ENCODE peak calls at places on chromosomes 3 and 15, in six cellular contexts. One of them, this sample, is unnamed.

GRCh38 chr3:42377681-42378080 is 32.7 kb downstream of the LYZL4 start:
- DNase-seq in foreskin fibroblast: no peak
- DNase-seq in fibroblast of lung: peak
- DNase-seq in lung: no peak
- DNase-seq in A673: no peak
- DNase-seq in neural progenitor cell: no peak
- DNase-seq in this sample: no peak

GRCh38 chr15:41494190-41494921 is 682 bp downstream of the ITPKA start:
- DNase-seq in foreskin fibroblast: peak
- DNase-seq in fibroblast of lung: no peak
- DNase-seq in lung: no peak
- DNase-seq in A673: peak
- DNase-seq in neural progenitor cell: peak
- DNase-seq in this sample: peak

GRCh38 chr3:32414527-32415202 is 23.0 kb downstream of the CMTM7 start:
- DNase-seq in neural progenitor cell: no peak
- DNase-seq in A673: no peak
- DNase-seq in lung: peak
- DNase-seq in fibroblast of lung: peak
- DNase-seq in foreskin fibroblast: no peak
- DNase-seq in this sample: no peak

GRCh38 chr3:46491089-46492070 is 6.4 kb upstream of the RTP3 start:
- DNase-seq in A673: no peak
- DNase-seq in foreskin fibroblast: no peak
- DNase-seq in fibroblast of lung: no peak
- DNase-seq in neural progenitor cell: no peak
- DNase-seq in lung: no peak
- DNase-seq in this sample: no peak

GRCh38 chr15:63599401-63600000 is 2.3 kb downstream of the FBXL22 start:
- DNase-seq in fibroblast of lung: peak
- DNase-seq in A673: peak
- DNase-seq in neural progenitor cell: peak
- DNase-seq in foreskin fibroblast: peak
- DNase-seq in lung: peak
- DNase-seq in this sample: peak

GRCh38 chr3:71536376-71536965 is 47.1 kb downstream of the FOXP1 start:
- DNase-seq in fibroblast of lung: peak
- DNase-seq in lung: no peak
- DNase-seq in foreskin fibroblast: peak
- DNase-seq in neural progenitor cell: no peak
- DNase-seq in A673: no peak
- DNase-seq in this sample: no peak

GRCh38 chr3:56869157-56869889 is 67.6 kb upstream of the ARHGEF3 start:
- DNase-seq in lung: no peak
- DNase-seq in A673: no peak
- DNase-seq in fibroblast of lung: peak
- DNase-seq in neural progenitor cell: no peak
- DNase-seq in foreskin fibroblast: no peak
- DNase-seq in this sample: no peak

GRCh38 chr15:41870689-41871081 is 23.2 kb downstream of the SPTBN5 start:
- DNase-seq in foreskin fibroblast: peak
- DNase-seq in fibroblast of lung: peak
- DNase-seq in neural progenitor cell: no peak
- DNase-seq in A673: no peak
- DNase-seq in lung: no peak
- DNase-seq in this sample: no peak

GRCh38 chr15:94596707-94597106 is 365.3 kb downstream of the MCTP2 start:
- DNase-seq in neural progenitor cell: no peak
- DNase-seq in A673: no peak
- DNase-seq in foreskin fibroblast: no peak
- DNase-seq in lung: no peak
- DNase-seq in fibroblast of lung: no peak
- DNase-seq in this sample: no peak

GRCh38 chr15:25416693-25417092 is 22.1 kb downstream of the UBE3A start:
- DNase-seq in foreskin fibroblast: no peak
- DNase-seq in A673: no peak
- DNase-seq in lung: no peak
- DNase-seq in neural progenitor cell: peak
- DNase-seq in fibroblast of lung: peak
- DNase-seq in this sample: peak

GRCh38 chr15:57640935-57641682 is 49.4 kb downstream of the MYZAP start:
- DNase-seq in foreskin fibroblast: peak
- DNase-seq in fibroblast of lung: peak
- DNase-seq in lung: no peak
- DNase-seq in neural progenitor cell: peak
- DNase-seq in A673: peak
- DNase-seq in this sample: peak

GRCh38 chr3:23611737-23612295 is 193.9 kb upstream of the UBE2E1 start:
- DNase-seq in neural progenitor cell: no peak
- DNase-seq in A673: no peak
- DNase-seq in foreskin fibroblast: peak
- DNase-seq in fibroblast of lung: peak
- DNase-seq in lung: peak
- DNase-seq in this sample: peak

GRCh38 chr3:188421836-188422540 is 268.0 kb downstream of the LPP start:
- DNase-seq in lung: no peak
- DNase-seq in neural progenitor cell: no peak
- DNase-seq in A673: no peak
- DNase-seq in foreskin fibroblast: peak
- DNase-seq in fibroblast of lung: no peak
- DNase-seq in this sample: peak

GRCh38 chr3:64104691-64105101 is 81.4 kb upstream of the PSMD6 start:
- DNase-seq in A673: no peak
- DNase-seq in lung: no peak
- DNase-seq in neural progenitor cell: no peak
- DNase-seq in fibroblast of lung: peak
- DNase-seq in foreskin fibroblast: peak
- DNase-seq in this sample: no peak

GRCh38 chr3:63990204-63990603 is 33.1 kb downstream of the PSMD6 start:
- DNase-seq in lung: no peak
- DNase-seq in A673: no peak
- DNase-seq in neural progenitor cell: no peak
- DNase-seq in foreskin fibroblast: no peak
- DNase-seq in fibroblast of lung: no peak
- DNase-seq in this sample: no peak

GRCh38 chr3:46076606-46077005 is 49.3 kb upstream of the XCR1 start:
- DNase-seq in lung: no peak
- DNase-seq in fibroblast of lung: no peak
- DNase-seq in A673: no peak
- DNase-seq in neural progenitor cell: no peak
- DNase-seq in foreskin fibroblast: peak
- DNase-seq in this sample: no peak

GRCh38 chr3:125367403-125368230 is 7.5 kb downstream of the ZNF148 start:
- DNase-seq in A673: no peak
- DNase-seq in foreskin fibroblast: peak
- DNase-seq in lung: no peak
- DNase-seq in neural progenitor cell: no peak
- DNase-seq in fibroblast of lung: peak
- DNase-seq in this sample: no peak

GRCh38 chr15:91521996-91522395 is 331.5 kb upstream of the SLCO3A1 start:
- DNase-seq in neural progenitor cell: no peak
- DNase-seq in foreskin fibroblast: peak
- DNase-seq in lung: no peak
- DNase-seq in A673: no peak
- DNase-seq in fibroblast of lung: peak
- DNase-seq in this sample: no peak

GRCh38 chr15:91520848-91521247 is 332.7 kb upstream of the SLCO3A1 start:
- DNase-seq in neural progenitor cell: no peak
- DNase-seq in fibroblast of lung: peak
- DNase-seq in foreskin fibroblast: no peak
- DNase-seq in A673: no peak
- DNase-seq in lung: no peak
- DNase-seq in this sample: no peak

GRCh38 chr15:91524534-91524933 is 329.0 kb upstream of the SLCO3A1 start:
- DNase-seq in neural progenitor cell: no peak
- DNase-seq in lung: no peak
- DNase-seq in A673: no peak
- DNase-seq in fibroblast of lung: no peak
- DNase-seq in foreskin fibroblast: no peak
- DNase-seq in this sample: no peak

GRCh38 chr15:91525746-91526145 is 327.8 kb upstream of the SLCO3A1 start:
- DNase-seq in A673: no peak
- DNase-seq in fibroblast of lung: no peak
- DNase-seq in lung: no peak
- DNase-seq in foreskin fibroblast: no peak
- DNase-seq in neural progenitor cell: no peak
- DNase-seq in this sample: no peak

DNA sequence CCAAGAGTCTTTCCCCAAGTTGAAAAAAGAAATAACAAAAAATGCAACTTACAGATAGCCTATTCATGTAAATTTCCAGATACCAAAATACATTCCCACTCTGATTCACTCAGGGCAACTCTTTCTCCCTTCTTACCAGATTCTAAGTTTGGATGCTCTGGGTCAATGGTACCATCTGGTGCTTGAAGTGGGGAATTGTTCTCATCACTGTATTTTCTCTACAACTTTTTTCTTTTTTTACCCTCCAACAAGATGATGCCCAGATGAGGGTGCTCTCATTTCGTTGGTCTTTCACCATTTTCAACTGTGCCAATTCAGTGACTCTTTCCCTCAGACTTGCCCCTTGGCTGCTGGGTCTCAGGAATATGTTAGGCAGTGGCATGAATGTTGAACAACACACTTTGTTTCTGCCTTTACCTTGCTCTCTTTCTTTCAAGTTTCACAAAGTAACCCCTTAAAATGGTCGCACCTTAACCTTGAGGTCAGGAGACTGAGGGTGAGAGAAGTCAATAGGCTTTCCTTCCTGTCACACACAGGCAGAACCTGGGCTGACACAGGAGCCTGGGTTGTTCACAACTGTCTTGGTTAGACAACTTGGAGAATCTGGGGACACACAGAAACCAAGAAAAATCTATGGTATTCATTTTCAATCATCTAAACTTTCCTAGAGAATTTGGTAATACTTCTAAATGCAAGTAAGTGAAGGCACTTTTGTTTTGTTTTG is 330.7 kb upstream of the SLCO3A1 start:
- DNase-seq in fibroblast of lung: peak
- DNase-seq in foreskin fibroblast: peak
- DNase-seq in A673: peak
- DNase-seq in lung: no peak
- DNase-seq in neural progenitor cell: peak
- DNase-seq in this sample: no peak
- TF ChIP-seq CTCF in fibroblast of lung: peak
- TF ChIP-seq CTCF in foreskin fibroblast: peak
- TF ChIP-seq CTCF in A673: peak
- TF ChIP-seq CTCF in lung: no peak
- TF ChIP-seq CTCF in neural progenitor cell: peak
- TF ChIP-seq CTCF in this sample: no peak

DNA sequence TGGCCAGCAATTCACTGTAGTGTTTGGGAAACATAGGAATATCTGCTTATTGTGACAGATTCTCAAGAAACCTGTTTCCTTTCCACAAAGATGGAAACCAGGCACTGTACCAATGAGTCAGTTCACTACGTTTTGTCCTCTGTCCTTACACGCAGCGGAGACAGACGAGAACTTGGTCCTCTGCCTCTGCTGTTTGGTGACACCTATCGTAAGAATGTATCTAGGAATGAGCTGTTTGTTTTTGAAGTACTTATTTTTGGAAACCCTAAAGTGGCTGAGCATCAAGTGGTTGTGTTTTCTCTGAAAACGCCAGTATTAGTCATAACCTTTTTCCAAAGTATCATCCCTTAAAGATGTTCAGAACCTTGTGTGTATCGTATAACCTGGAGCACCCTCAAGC is 93.0 kb downstream of the PGPEP1L start:
- DNase-seq in neural progenitor cell: no peak
- DNase-seq in A673: no peak
- DNase-seq in lung: no peak
- DNase-seq in fibroblast of lung: peak
- DNase-seq in foreskin fibroblast: peak
- DNase-seq in this sample: no peak
- H3K4me3 ChIP-seq in neural progenitor cell: no peak
- H3K4me3 ChIP-seq in A673: no peak
- H3K4me3 ChIP-seq in lung: no peak
- H3K4me3 ChIP-seq in fibroblast of lung: no peak
- H3K4me3 ChIP-seq in foreskin fibroblast: no peak
- H3K4me3 ChIP-seq in this sample: no peak

GRCh38 chr3:186321746-186322145 is 40.3 kb downstream of the DGKG start:
- DNase-seq in foreskin fibroblast: no peak
- DNase-seq in fibroblast of lung: no peak
- DNase-seq in neural progenitor cell: no peak
- DNase-seq in A673: no peak
- DNase-seq in lung: no peak
- DNase-seq in this sample: no peak
- TF ChIP-seq CTCF in foreskin fibroblast: no peak
- TF ChIP-seq CTCF in fibroblast of lung: no peak
- TF ChIP-seq CTCF in neural progenitor cell: no peak
- TF ChIP-seq CTCF in A673: no peak
- TF ChIP-seq CTCF in lung: no peak
- TF ChIP-seq CTCF in this sample: no peak

GRCh38 chr15:96418146-96418545 is 87.6 kb downstream of the NR2F2 start:
- DNase-seq in neural progenitor cell: no peak
- DNase-seq in A673: no peak
- DNase-seq in fibroblast of lung: no peak
- DNase-seq in lung: no peak
- DNase-seq in foreskin fibroblast: no peak
- DNase-seq in this sample: no peak

GRCh38 chr15:96415513-96416217 is 85.2 kb downstream of the NR2F2 start:
- DNase-seq in neural progenitor cell: no peak
- DNase-seq in A673: no peak
- DNase-seq in lung: no peak
- DNase-seq in foreskin fibroblast: no peak
- DNase-seq in fibroblast of lung: no peak
- DNase-seq in this sample: no peak

GRCh38 chr15:96417760-96418130 is 87.2 kb downstream of the NR2F2 start:
- DNase-seq in lung: no peak
- DNase-seq in fibroblast of lung: no peak
- DNase-seq in foreskin fibroblast: no peak
- DNase-seq in neural progenitor cell: no peak
- DNase-seq in A673: no peak
- DNase-seq in this sample: no peak

GRCh38 chr15:96416218-96416933 is 85.9 kb downstream of the NR2F2 start:
- DNase-seq in fibroblast of lung: no peak
- DNase-seq in neural progenitor cell: peak
- DNase-seq in lung: no peak
- DNase-seq in foreskin fibroblast: no peak
- DNase-seq in A673: no peak
- DNase-seq in this sample: no peak

GRCh38 chr15:96416934-96417759 is 86.6 kb downstream of the NR2F2 start:
- DNase-seq in fibroblast of lung: peak
- DNase-seq in A673: peak
- DNase-seq in lung: no peak
- DNase-seq in foreskin fibroblast: peak
- DNase-seq in neural progenitor cell: peak
- DNase-seq in this sample: no peak
- H3K4me3 ChIP-seq in fibroblast of lung: peak
- H3K4me3 ChIP-seq in A673: peak
- H3K4me3 ChIP-seq in lung: no peak
- H3K4me3 ChIP-seq in foreskin fibroblast: no peak
- H3K4me3 ChIP-seq in neural progenitor cell: peak
- H3K4me3 ChIP-seq in this sample: no peak

GRCh38 chr15:43009206-43009605 is 88.6 kb upstream of the TTBK2 start:
- DNase-seq in A673: no peak
- DNase-seq in lung: no peak
- DNase-seq in fibroblast of lung: no peak
- DNase-seq in foreskin fibroblast: no peak
- DNase-seq in neural progenitor cell: no peak
- DNase-seq in this sample: no peak

GRCh38 chr15:43008150-43008549 is 87.6 kb upstream of the TTBK2 start:
- DNase-seq in A673: no peak
- DNase-seq in foreskin fibroblast: no peak
- DNase-seq in lung: no peak
- DNase-seq in neural progenitor cell: no peak
- DNase-seq in fibroblast of lung: no peak
- DNase-seq in this sample: no peak

GRCh38 chr15:43007551-43007950 is 87.0 kb upstream of the TTBK2 start:
- DNase-seq in neural progenitor cell: no peak
- DNase-seq in fibroblast of lung: no peak
- DNase-seq in A673: no peak
- DNase-seq in foreskin fibroblast: no peak
- DNase-seq in lung: no peak
- DNase-seq in this sample: no peak

GRCh38 chr15:43006991-43007390 is 86.4 kb upstream of the TTBK2 start:
- DNase-seq in lung: no peak
- DNase-seq in A673: no peak
- DNase-seq in fibroblast of lung: no peak
- DNase-seq in foreskin fibroblast: no peak
- DNase-seq in neural progenitor cell: no peak
- DNase-seq in this sample: no peak
- TF ChIP-seq CTCF in lung: no peak
- TF ChIP-seq CTCF in A673: no peak
- TF ChIP-seq CTCF in fibroblast of lung: no peak
- TF ChIP-seq CTCF in foreskin fibroblast: no peak
- TF ChIP-seq CTCF in neural progenitor cell: no peak
- TF ChIP-seq CTCF in this sample: no peak

This sample was measured in OCI-LY7.